ENCODE peak calls at places on chromosomes 12 and 14, in six cellular contexts. O is neural progenitor cell, F is HCT116, A is fibroblast of lung, C is A549, W is OCI-LY7. Y is an unnamed sample.

GRCh38 chr14:104897286-104898194 is 27.1 kb upstream of the PLD4 start:
- DNase-seq in O (no peak), F (no peak), A (no peak), C (no peak), W (no peak), Y (no peak)

GRCh38 chr12:46362895-46363581 is 9.5 kb downstream of the SLC38A2 start:
- DNase-seq in O (no peak), F (no peak), A (peak), C (no peak), W (no peak), Y (no peak)

GRCh38 chr12:113161415-113162016 is 12.0 kb downstream of the CFAP73 start:
- DNase-seq in O (peak), F (peak), A (no peak), C (peak), W (peak), Y (peak)

GRCh38 chr12:119828300-119828699 is 48.8 kb downstream of the CIT start:
- DNase-seq in O (no peak), F (no peak), A (no peak), C (no peak), W (no peak), Y (no peak)

GRCh38 chr12:111444706-111445310 is 39.1 kb downstream of the SH2B3 start:
- DNase-seq in O (peak), F (no peak), A (no peak), C (no peak), W (peak), Y (peak)

GRCh38 chr12:106774808-106775524 is 484 bp downstream of the RIC8B start:
- DNase-seq in O (no peak), F (no peak), A (no peak), C (no peak), W (no peak), Y (peak)

GRCh38 chr14:72024043-72024407 is 91.8 kb downstream of the RGS6 start:
- DNase-seq in O (peak), F (peak), A (no peak), C (no peak), W (peak), Y (peak)

GRCh38 chr12:93762059-93762719 is 85.0 kb downstream of the CRADD start:
- DNase-seq in O (no peak), F (no peak), A (peak), C (no peak), W (no peak), Y (no peak)

GRCh38 chr14:42470427-42470719 is 863.7 kb downstream of the LRFN5 start:
- DNase-seq in O (no peak), F (no peak), A (no peak), C (no peak), W (no peak), Y (no peak)

GRCh38 chr14:78164226-78164853 is 5.8 kb upstream of the NRXN3 start:
- DNase-seq in O (peak), F (peak), A (no peak), C (peak), W (peak), Y (peak)

GRCh38 chr12:2215709-2216560 is 163.1 kb downstream of the CACNA1C start:
- DNase-seq in O (no peak), F (no peak), A (no peak), C (no peak), W (no peak), Y (no peak)

GRCh38 chr12:122888232-122888752 is 7.6 kb downstream of the VPS37B start:
- DNase-seq in O (peak), F (peak), A (peak), C (peak), W (peak), Y (peak)

GRCh38 chr14:35252485-35252884 is 39.7 kb upstream of the PSMA6 start:
- DNase-seq in O (no peak), F (no peak), A (no peak), C (no peak), W (no peak), Y (no peak)

GRCh38 chr12:58575281-58575680 is 345.0 kb downstream of the LRIG3 start:
- DNase-seq in O (no peak), F (no peak), A (peak), C (no peak), W (no peak), Y (no peak)

GRCh38 chr14:91858536-91859275 is 8.6 kb downstream of the TC2N start:
- DNase-seq in O (no peak), F (peak), A (peak), C (peak), W (no peak), Y (no peak)

GRCh38 chr12:6761849-6762248 is 4.3 kb upstream of the PTMS start:
- DNase-seq in O (no peak), F (no peak), A (no peak), C (no peak), W (no peak), Y (no peak)

GRCh38 chr14:51094901-51095853 is at the start of gene TRIM9:
- DNase-seq in O (peak), F (peak), A (peak), C (peak), W (peak), Y (peak)

GRCh38 chr14:51095854-51096823 is 1.2 kb upstream of the TRIM9 start:
- DNase-seq in O (peak), F (no peak), A (peak), C (peak), W (no peak), Y (no peak)

GRCh38 chr14:51093371-51094281 is 1.3 kb downstream of the TRIM9 start:
- DNase-seq in O (peak), F (no peak), A (peak), C (peak), W (peak), Y (peak)

GRCh38 chr14:51094282-51094821 is 553 bp downstream of the TRIM9 start:
- DNase-seq in O (peak), F (no peak), A (peak), C (peak), W (no peak), Y (no peak)

GRCh38 chr14:51092965-51093364 is 1.9 kb downstream of the TRIM9 start:
- DNase-seq in O (no peak), F (no peak), A (no peak), C (no peak), W (no peak), Y (no peak)
- H3K4me2 ChIP-seq in O (peak), F (no peak), A (no peak), C (peak), W (no peak), Y (peak)

GRCh38 chr12:117582135-117582784 is 220.8 kb upstream of the NOS1 start:
- DNase-seq in O (no peak), F (no peak), A (no peak), C (no peak), W (no peak), Y (no peak)

GRCh38 chr12:117580718-117581062 is 219.3 kb upstream of the NOS1 start:
- DNase-seq in O (peak), F (peak), A (no peak), C (peak), W (peak), Y (peak)

GRCh38 chr12:117579939-117580717 is 218.7 kb upstream of the NOS1 start:
- DNase-seq in O (no peak), F (no peak), A (no peak), C (no peak), W (no peak), Y (no peak)

GRCh38 chr12:117583092-117583491 is 221.7 kb upstream of the NOS1 start:
- DNase-seq in O (no peak), F (no peak), A (no peak), C (no peak), W (no peak), Y (no peak)

GRCh38 chr12:117583677-117584076 is 222.3 kb upstream of the NOS1 start:
- DNase-seq in O (no peak), F (no peak), A (no peak), C (no peak), W (no peak), Y (no peak)
- H3K4me3 ChIP-seq in O (no peak), F (no peak), A (no peak), C (no peak), W (no peak), Y (no peak)

GRCh38 chr14:99596772-99597171 is 7.2 kb downstream of the CCDC85C start:
- DNase-seq in O (no peak), F (no peak), A (no peak), C (no peak), W (no peak), Y (no peak)
- H3K4me2 ChIP-seq in O (no peak), F (no peak), A (no peak), C (peak), W (no peak), Y (no peak)

GRCh38 chr12:3724096-3724805 is 28.7 kb downstream of the CRACR2A start:
- DNase-seq in O (no peak), F (no peak), A (no peak), C (no peak), W (no peak), Y (no peak)

GRCh38 chr12:3725267-3726115 is 27.4 kb downstream of the CRACR2A start:
- DNase-seq in O (no peak), F (no peak), A (no peak), C (no peak), W (no peak), Y (no peak)

GRCh38 chr12:3720772-3721171 is 32.1 kb downstream of the CRACR2A start:
- DNase-seq in O (no peak), F (no peak), A (no peak), C (no peak), W (no peak), Y (no peak)

GRCh38 chr12:3726455-3726854 is 26.5 kb downstream of the CRACR2A start:
- DNase-seq in O (no peak), F (no peak), A (no peak), C (no peak), W (no peak), Y (no peak)

DNA sequence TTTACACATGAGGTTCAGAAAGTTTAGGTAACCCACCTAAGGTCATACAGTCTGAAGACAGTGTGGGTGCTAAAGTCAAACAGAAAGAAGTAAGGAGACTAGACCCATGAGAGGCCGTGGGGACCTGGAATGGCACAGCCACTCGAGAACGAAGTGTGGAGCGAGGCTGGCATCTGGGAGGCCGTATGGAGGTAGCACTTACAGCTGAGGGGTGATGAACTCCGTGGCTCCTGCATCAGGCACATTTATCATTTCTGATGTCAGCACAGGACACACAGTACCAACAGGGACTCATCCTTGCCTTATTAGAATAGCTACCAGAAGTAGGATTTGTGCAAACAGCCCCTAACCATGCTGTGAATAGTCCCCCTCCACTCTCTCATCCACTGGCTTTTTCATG is 30.5 kb downstream of the CRACR2A start:
- DNase-seq in O (no peak), F (no peak), A (no peak), C (no peak), W (no peak), Y (no peak)
- H3K4me3 ChIP-seq in O (no peak), F (no peak), A (no peak), C (no peak), W (no peak), Y (no peak)

DNA sequence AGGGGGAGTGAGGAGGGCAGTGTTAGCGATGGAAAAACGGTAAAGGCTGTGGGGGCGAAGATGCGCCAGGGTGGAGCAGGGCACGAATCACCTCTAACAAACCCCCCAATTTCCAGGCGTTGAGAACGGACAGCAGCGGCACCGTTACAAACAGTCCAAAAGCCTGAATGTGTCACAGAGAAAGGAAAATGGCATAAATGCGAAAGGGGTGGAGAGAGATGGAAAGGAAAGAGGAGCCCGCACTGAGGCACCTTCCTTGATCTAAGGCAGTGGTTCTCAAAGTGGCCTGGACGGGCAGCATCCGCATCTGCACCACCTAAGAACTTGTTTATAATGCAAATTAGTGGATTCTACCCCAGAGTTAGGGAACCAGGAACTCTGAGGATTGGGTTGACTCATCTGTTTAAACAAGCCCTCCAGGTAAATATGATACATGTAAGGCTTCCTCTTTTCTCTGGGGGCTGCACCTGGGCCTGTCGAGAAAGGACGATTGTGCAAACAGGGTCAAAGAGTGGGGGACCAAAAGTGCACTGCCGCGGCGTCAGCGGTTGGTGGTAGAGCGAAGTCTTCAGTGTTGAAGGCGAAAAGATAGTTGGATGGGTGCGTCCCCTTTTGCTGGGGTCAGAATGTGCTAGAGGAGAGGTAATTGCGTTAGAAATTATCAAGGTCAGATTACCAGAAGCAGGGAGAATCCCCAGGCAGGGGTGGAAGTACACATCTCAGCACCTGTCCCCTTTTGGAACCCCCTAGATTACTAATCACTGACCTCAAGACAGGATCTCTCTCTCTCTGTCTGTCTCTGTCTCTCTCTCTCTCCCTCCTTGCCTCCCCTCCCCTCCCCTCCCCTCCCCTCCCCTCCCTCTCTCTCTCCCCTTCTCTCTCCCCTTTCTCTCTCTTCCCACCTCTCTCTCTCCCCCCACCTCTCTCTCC is 1.3 kb upstream of the KCNH5 start:
- DNase-seq in O (peak), F (no peak), A (no peak), C (no peak), W (no peak), Y (no peak)
- H3K4me2 ChIP-seq in O (peak), F (no peak), A (peak), C (peak), W (no peak), Y (no peak)

GRCh38 chr14:20630340-20631022 is 11.0 kb downstream of the OR6S1 start:
- DNase-seq in O (peak), F (peak), A (peak), C (peak), W (no peak), Y (no peak)
- H3K4me3 ChIP-seq in O (peak), F (peak), A (peak), C (peak), W (no peak), Y (no peak)

GRCh38 chr12:33429468-33429867 is 10.2 kb downstream of the SYT10 start:
- DNase-seq in O (no peak), F (no peak), A (no peak), C (no peak), W (no peak), Y (no peak)
- H3K4me2 ChIP-seq in O (no peak), F (no peak), A (no peak), C (no peak), W (no peak), Y (no peak)

GRCh38 chr12:128382946-128383739 is 116.2 kb downstream of the TMEM132C start:
- DNase-seq in O (peak), F (no peak), A (no peak), C (no peak), W (no peak), Y (no peak)
- H3K4me3 ChIP-seq in O (no peak), F (no peak), A (no peak), C (no peak), W (no peak), Y (no peak)

GRCh38 chr14:103128631-103129300 is 5.5 kb downstream of the TNFAIP2 start:
- DNase-seq in O (no peak), F (no peak), A (no peak), C (no peak), W (no peak), Y (no peak)

GRCh38 chr14:103127356-103127755 is 4.1 kb downstream of the TNFAIP2 start:
- DNase-seq in O (no peak), F (no peak), A (no peak), C (no peak), W (no peak), Y (no peak)

GRCh38 chr14:103129301-103130016 is 6.2 kb downstream of the TNFAIP2 start:
- DNase-seq in O (no peak), F (no peak), A (no peak), C (no peak), W (no peak), Y (no peak)

GRCh38 chr14:103126873-103127304 is 3.6 kb downstream of the TNFAIP2 start:
- DNase-seq in O (peak), F (no peak), A (no peak), C (no peak), W (no peak), Y (no peak)

GRCh38 chr14:103127861-103128598 is 4.8 kb downstream of the TNFAIP2 start:
- DNase-seq in O (no peak), F (no peak), A (no peak), C (no peak), W (no peak), Y (no peak)
- H3K4me2 ChIP-seq in O (no peak), F (peak), A (peak), C (peak), W (no peak), Y (no peak)

DNA sequence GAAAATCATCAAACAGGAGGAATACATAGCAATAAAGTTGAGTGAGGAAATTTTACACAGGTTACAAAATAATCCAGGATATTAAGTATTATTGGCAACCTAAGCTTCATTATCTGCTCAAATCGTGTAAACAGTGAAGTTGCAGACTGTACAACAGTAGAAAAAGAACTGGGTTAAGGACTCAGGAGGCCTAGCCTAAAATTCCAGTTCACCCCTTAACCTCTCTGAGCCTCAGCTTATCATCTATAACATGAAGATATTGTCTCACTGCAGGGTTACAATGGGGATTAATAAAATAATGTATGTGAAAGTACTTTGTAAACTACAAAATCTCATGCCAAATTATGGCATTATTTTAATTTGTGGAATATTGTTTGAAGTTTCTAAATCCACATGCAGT is 26.0 kb downstream of the DDHD1 start:
- DNase-seq in O (no peak), F (no peak), A (no peak), C (no peak), W (no peak), Y (no peak)
- H3K4me3 ChIP-seq in O (no peak), F (no peak), A (no peak), C (no peak), W (peak), Y (no peak)

Y was measured in DND-41.